ENCODE peak calls at places on chromosomes 11 and 22, in five cellular contexts. K, R, S, Y and Z are unnamed samples.

GRCh38 chr11:87072787-87073186 is 35.1 kb downstream of the TMEM135 start:
- DNase-seq in S (no peak), R (no peak), K (no peak), Y (no peak), Z (no peak)

GRCh38 chr22:48448821-48449220 is 1378.9 kb downstream of the BRD1 start:
- DNase-seq in K (no peak), Y (no peak), R (no peak), S (no peak), Z (no peak)

GRCh38 chr22:35900483-35901168 is 128.0 kb downstream of the RBFOX2 start:
- DNase-seq in R (no peak), K (no peak), Y (no peak), S (peak; percentile 85), Z (no peak)

GRCh38 chr11:126853732-126854131 is 146.8 kb downstream of the KIRREL3 start:
- DNase-seq in K (no peak), Y (no peak), S (peak; percentile 63), R (no peak), Z (no peak)

GRCh38 chr11:86180860-86181259 is 63.7 kb upstream of the EED start:
- DNase-seq in R (no peak), Y (no peak), K (no peak), S (no peak), Z (no peak)

GRCh38 chr11:121459413-121460041 is 6.8 kb upstream of the SORL1-AS1 start:
- DNase-seq in K (no peak), S (no peak), Y (no peak), R (no peak), Z (no peak)

GRCh38 chr11:132728026-132728425 is 804.3 kb downstream of the OPCML start:
- DNase-seq in Y (no peak), R (no peak), K (no peak), S (no peak), Z (no peak)

GRCh38 chr22:26579331-26579886 is 10.5 kb downstream of the TPST2 start:
- DNase-seq in Y (no peak), R (no peak), S (no peak), K (peak; percentile 15), Z (no peak)

GRCh38 chr11:126430581-126431320 is 75.3 kb downstream of the ST3GAL4 start:
- DNase-seq in K (no peak), S (peak; percentile 10), R (no peak), Y (no peak), Z (no peak)

GRCh38 chr11:123174196-123175183 is 20.6 kb downstream of the CLMP start:
- DNase-seq in K (no peak), Y (peak; percentile 80), S (peak; percentile 98), R (no peak), Z (peak; percentile 23)

GRCh38 chr11:69490516-69490915 is 9.1 kb downstream of the LINC01488 start:
- DNase-seq in Y (no peak), S (no peak), R (no peak), K (no peak), Z (no peak)

GRCh38 chr22:26585104-26585790 is 4.7 kb downstream of the TPST2 start:
- DNase-seq in Y (peak; percentile 45), R (no peak), S (peak; percentile 84), K (peak; percentile 66), Z (peak; percentile 95)

GRCh38 chr22:49461674-49462073 is 366.0 kb downstream of the BRD1 start:
- DNase-seq in S (no peak), K (no peak), Y (no peak), R (no peak), Z (no peak)

GRCh38 chr11:128544625-128545024 is 42.7 kb downstream of the ETS1 start:
- DNase-seq in K (no peak), R (no peak), S (peak; percentile 34), Y (no peak), Z (peak; percentile 46)

GRCh38 chr11:30992513-30992849 is 377.1 kb downstream of the DCDC1 start:
- DNase-seq in K (no peak), R (no peak), Y (no peak), S (peak; percentile 4), Z (no peak)

GRCh38 chr22:49740242-49740641 is 87.4 kb downstream of the BRD1 start:
- DNase-seq in Y (no peak), R (no peak), S (no peak), K (no peak), Z (no peak)

GRCh38 chr11:57458060-57458409 is 2.3 kb upstream of the RTN4RL2 start:
- DNase-seq in S (no peak), Y (no peak), K (no peak), R (no peak), Z (peak; percentile 45)

GRCh38 chr11:57456960-57457642 is 3.2 kb upstream of the RTN4RL2 start:
- DNase-seq in Y (peak; percentile 92), S (peak; percentile 60), K (peak; percentile 89), R (peak; percentile 83), Z (peak; percentile 93)

GRCh38 chr11:57457643-57458023 is 2.7 kb upstream of the RTN4RL2 start:
- DNase-seq in Y (no peak), S (no peak), K (no peak), R (no peak), Z (no peak)

GRCh38 chr11:57459112-57460016 is 964 bp upstream of the RTN4RL2 start:
- DNase-seq in Y (no peak), R (no peak), S (no peak), K (no peak), Z (no peak)

DNA sequence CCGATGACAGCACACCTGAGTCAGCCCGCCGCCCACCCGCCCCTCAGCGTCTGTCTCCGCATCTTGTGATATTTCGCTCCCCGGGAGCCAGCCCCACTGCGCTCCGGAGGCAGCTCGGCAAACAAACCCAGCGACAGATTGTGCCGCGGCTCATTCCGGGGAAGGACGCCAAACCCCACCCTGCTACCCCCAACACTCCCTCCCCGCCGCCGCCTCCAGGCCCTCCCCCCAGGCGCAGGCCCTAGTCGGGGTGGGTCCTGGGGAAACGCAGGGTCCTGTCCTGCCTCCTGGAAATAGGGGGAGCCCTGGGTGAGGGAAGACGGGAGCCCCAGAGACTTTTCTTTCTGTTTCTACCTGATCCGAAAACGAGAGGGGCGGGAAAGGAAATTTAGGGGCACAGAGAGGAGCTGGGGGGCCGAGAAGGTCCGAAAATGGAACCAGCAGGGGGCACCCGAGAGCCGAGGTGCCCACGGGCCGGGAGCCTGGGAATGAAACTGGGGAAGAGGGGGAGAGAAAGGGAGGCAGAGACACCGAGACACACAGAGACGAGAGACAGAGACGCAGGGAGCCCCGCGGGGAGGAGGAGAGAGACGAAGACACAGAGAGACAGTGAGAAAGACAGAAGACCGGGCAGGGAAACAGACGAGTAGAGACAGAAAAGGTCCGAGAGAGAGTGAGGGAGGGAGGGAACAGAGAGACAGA is 1.8 kb upstream of the RTN4RL2 start:
- DNase-seq in K (peak; percentile 52), Y (peak; percentile 37), R (no peak), S (no peak), Z (peak; percentile 68)
- H3K27me3 ChIP-seq in K (peaks cover 54% of the 10 kb centered on the region), Y (no peaks in the 10 kb centered on the region), R (peaks cover 3% of the 10 kb centered on the region), S (peaks cover 14% of the 10 kb centered on the region), Z (no peaks in the 10 kb centered on the region)

DNA sequence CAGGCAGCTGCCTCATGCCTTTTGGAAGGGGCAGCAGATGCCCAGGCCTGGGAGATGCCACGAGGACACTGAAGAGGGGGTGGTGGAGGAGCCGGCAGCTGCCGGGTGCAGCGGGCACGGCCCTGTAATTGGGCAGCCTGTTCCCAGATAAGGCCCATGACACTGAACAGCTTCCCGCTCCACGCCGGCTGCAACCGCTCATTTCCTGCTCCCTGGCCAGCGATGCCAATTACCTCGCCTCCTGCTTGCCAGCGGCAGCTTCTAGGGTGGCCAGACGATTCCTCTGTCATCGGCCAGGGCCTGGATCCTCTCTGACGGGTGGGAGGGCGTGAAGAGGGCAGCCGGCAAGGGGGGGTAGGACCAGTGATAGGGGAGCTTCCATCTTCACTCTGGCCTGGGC is 22.8 kb downstream of the FLRT1 start:
- DNase-seq in K (peak; percentile 81), R (no peak), Y (no peak), S (peak; percentile 9), Z (no peak)
- H3K27ac ChIP-seq in K (peak overlapping the region; percentile 61), R (no peak overlapping the region), Y (no peak overlapping the region), S (no peak overlapping the region), Z (no peak overlapping the region)

GRCh38 chr11:60482361-60482760 is 10.2 kb upstream of the MS4A12 start:
- DNase-seq in S (no peak), K (no peak), Y (no peak), R (no peak), Z (no peak)

GRCh38 chr11:60477035-60477445 is 15.5 kb upstream of the MS4A12 start:
- DNase-seq in K (no peak), Y (no peak), S (no peak), R (no peak), Z (no peak)
- H3K4me1 ChIP-seq in K (peaks cover under 1% of the 10 kb centered on the region), Y (no peaks in the 10 kb centered on the region), S (no peaks in the 10 kb centered on the region), R (no peaks in the 10 kb centered on the region), Z (no peaks in the 10 kb centered on the region)

DNA sequence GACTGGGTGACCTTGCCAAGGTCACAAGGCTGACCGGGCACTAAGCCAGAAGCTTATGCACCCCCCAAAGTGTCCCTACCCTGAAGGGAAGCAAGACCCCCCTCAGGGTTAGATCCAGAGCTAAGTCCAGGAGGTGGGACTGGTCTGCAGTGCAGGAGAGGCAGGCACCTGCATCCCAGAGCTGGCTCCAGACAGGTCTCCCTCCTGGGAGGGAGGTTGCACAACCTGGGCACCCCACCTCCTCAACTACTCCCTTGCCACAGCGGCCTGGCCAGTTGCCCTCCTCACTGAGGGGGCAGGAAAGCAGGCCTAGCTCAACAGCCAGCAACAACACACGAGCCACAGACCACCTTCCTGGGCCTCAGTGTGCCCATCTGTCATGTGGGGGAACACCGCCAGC is 75.0 kb upstream of the TCF20 start:
- DNase-seq in S (no peak), K (no peak), R (no peak), Y (no peak), Z (no peak)
- H3K27me3 ChIP-seq in S (peaks cover 2% of the 10 kb centered on the region), K (peaks cover 14% of the 10 kb centered on the region), R (no peaks in the 10 kb centered on the region), Y (no peaks in the 10 kb centered on the region), Z (no peaks in the 10 kb centered on the region)

DNA sequence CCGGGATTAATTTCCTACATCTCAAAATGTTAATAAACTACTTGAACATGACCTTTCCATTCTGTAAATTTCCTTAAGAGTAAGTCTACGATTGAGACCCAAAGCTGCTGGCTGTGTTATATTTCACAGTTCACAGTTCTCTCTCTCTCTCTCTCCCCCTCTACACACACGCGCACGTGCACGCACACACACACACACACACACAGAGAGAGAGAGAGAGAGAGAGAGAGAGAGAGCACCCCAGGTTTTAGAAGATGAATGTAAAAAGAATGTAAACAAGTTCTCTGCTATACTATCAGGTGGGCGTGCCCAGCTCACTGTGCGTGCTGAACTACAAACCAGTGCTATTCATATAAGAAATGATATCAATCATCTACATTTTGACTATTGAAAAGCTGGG is 3.3 kb downstream of the BDNF start:
- DNase-seq in S (peak; percentile 72), R (no peak), K (no peak), Y (no peak), Z (no peak)
- H3K27ac ChIP-seq in S (no peak overlapping the region), R (no peak overlapping the region), K (no peak overlapping the region), Y (no peak overlapping the region), Z (no peak overlapping the region)

GRCh38 chr22:38213319-38214247 is 11.8 kb downstream of the MAFF start:
- DNase-seq in K (no peak), R (no peak), Y (no peak), S (no peak), Z (no peak)
- H3K4me1 ChIP-seq in K (peaks cover 31% of the 10 kb centered on the region), R (no peaks in the 10 kb centered on the region), Y (peaks cover 27% of the 10 kb centered on the region), S (peaks cover 9% of the 10 kb centered on the region), Z (peaks cover 6% of the 10 kb centered on the region)

GRCh38 chr11:61480261-61480660 is 28.3 kb upstream of the LRRC10B start:
- DNase-seq in Y (no peak), S (no peak), R (no peak), K (no peak), Z (no peak)
- H3K27me3 ChIP-seq in Y (no peaks in the 10 kb centered on the region), S (peaks cover 2% of the 10 kb centered on the region), R (no peaks in the 10 kb centered on the region), K (no peaks in the 10 kb centered on the region), Z (no peaks in the 10 kb centered on the region)